ENCODE peak calls at places on chromosomes 4 and X, in ten cellular contexts. Z is body of pancreas, M is heart left ventricle, H is ovary, E is spleen, A is sigmoid colon, T is IMR-90, W is A549, J is GM12891, I is esophagus muscularis mucosa. Y is an unnamed sample.

GRCh38 chrX:37912286-37912685 is 64.9 kb upstream of the DYNLT3 start:
- DNase-seq in A (no peak), T (no peak), I (no peak), J (no peak), E (no peak), Z (no peak), W (no peak), H (no peak), M (no peak), Y (no peak)

GRCh38 chr4:28062562-28062961 is 1201.9 kb downstream of the STIM2 start:
- DNase-seq in I (no peak), H (no peak), E (no peak), A (no peak), W (no peak), J (no peak), T (no peak), M (no peak), Z (no peak), Y (no peak)

GRCh38 chrX:56782791-56783449 is 53.9 kb downstream of the NBDY start:
- DNase-seq in H (no peak), J (no peak), M (no peak), W (no peak), I (no peak), Z (no peak), E (peak; percentile 85), T (no peak), A (peak; percentile 73), Y (no peak)

GRCh38 chrX:68440940-68441339 is 7.6 kb upstream of the OPHN1 start:
- DNase-seq in I (no peak), H (peak; percentile 77), M (peak; percentile 78), E (no peak), J (no peak), Z (peak; percentile 68), A (peak; percentile 88), T (peak; percentile 68), W (no peak), Y (no peak)

GRCh38 chrX:18994713-18995112 is 10.8 kb upstream of the PHKA2 start:
- DNase-seq in E (no peak), J (no peak), T (peak; percentile 90), W (peak; percentile 13), M (no peak), I (no peak), H (no peak), A (no peak), Z (no peak), Y (no peak)

GRCh38 chr4:56130609-56131150 is 181.9 kb downstream of the CEP135 start:
- DNase-seq in E (no peak), T (no peak), A (no peak), H (no peak), W (no peak), J (no peak), Z (no peak), M (no peak), I (no peak), Y (no peak)

GRCh38 chr4:135385830-135386581 is 1184.4 kb upstream of the PABPC4L start:
- DNase-seq in H (no peak), W (no peak), A (no peak), T (no peak), J (no peak), Z (no peak), M (no peak), I (no peak), E (no peak), Y (no peak)

GRCh38 chrX:53073115-53073581 is 9.0 kb upstream of the TSPYL2 start:
- DNase-seq in T (no peak), M (no peak), J (no peak), Z (no peak), I (no peak), H (no peak), A (no peak), W (no peak), E (peak; percentile 55), Y (no peak)

GRCh38 chr4:17276821-17277220 is 235.1 kb downstream of the QDPR start:
- DNase-seq in H (peak; percentile 26), A (no peak), M (peak; percentile 39), Z (peak; percentile 3), W (no peak), I (no peak), T (peak; percentile 53), E (no peak), J (no peak), Y (no peak)

GRCh38 chr4:105990933-105991332 is 95.7 kb downstream of the NPNT start:
- DNase-seq in E (peak; percentile 85), H (no peak), A (peak; percentile 89), T (peak; percentile 30), Z (peak; percentile 72), W (no peak), I (no peak), M (peak; percentile 89), J (no peak), Y (peak; percentile 24)

GRCh38 chr4:187289371-187289770 is 565.7 kb upstream of the FAT1 start:
- DNase-seq in W (no peak), M (no peak), Z (no peak), I (no peak), T (peak; percentile 41), E (no peak), A (no peak), J (no peak), H (no peak), Y (no peak)

GRCh38 chr4:141275834-141276233 is 55.1 kb downstream of the ZNF330 start:
- DNase-seq in A (no peak), H (no peak), J (no peak), Z (no peak), T (peak; percentile 94), M (no peak), I (no peak), E (no peak), W (no peak), Y (peak; percentile 19)

GRCh38 chrX:40877869-40878268 is 142.5 kb upstream of the MED14 start:
- DNase-seq in W (no peak), Z (peak; percentile 8), T (peak; percentile 39), H (no peak), E (no peak), A (no peak), I (no peak), J (no peak), M (no peak), Y (no peak)

GRCh38 chrX:136457303-136457917 is 30.3 kb upstream of the BRS3 start:
- DNase-seq in I (no peak), W (no peak), A (no peak), H (no peak), J (no peak), E (no peak), M (no peak), T (no peak), Z (no peak), Y (no peak)

GRCh38 chr4:123816462-123816861 is 419.9 kb downstream of the SPRY1 start:
- DNase-seq in W (no peak), E (no peak), I (no peak), M (no peak), J (no peak), H (no peak), T (no peak), Z (no peak), A (no peak), Y (no peak)
- TF ChIP-seq POLR2A in W (no peak), E (no peak), I (no peak), M (no peak), J (no peak), H (no peak), T (no peak), Z (no peak), A (no peak), Y (no peak)

GRCh38 chrX:31445542-31445941 is 373.7 kb upstream of the FTHL17 start:
- DNase-seq in H (no peak), I (no peak), T (no peak), W (no peak), A (no peak), M (no peak), Z (no peak), E (no peak), J (no peak), Y (no peak)

GRCh38 chrX:31449064-31449463 is 377.2 kb upstream of the FTHL17 start:
- DNase-seq in Z (no peak), I (no peak), J (no peak), M (no peak), H (no peak), A (no peak), T (no peak), W (no peak), E (no peak), Y (no peak)

GRCh38 chrX:31449975-31450374 is 378.1 kb upstream of the FTHL17 start:
- DNase-seq in T (peak; percentile 63), J (no peak), Z (no peak), H (no peak), M (no peak), I (no peak), W (no peak), A (no peak), E (no peak), Y (no peak)
- TF ChIP-seq POLR2A in T (no peak), J (no peak), Z (no peak), H (no peak), M (no peak), I (no peak), W (no peak), A (no peak), E (no peak), Y (no peak)

DNA sequence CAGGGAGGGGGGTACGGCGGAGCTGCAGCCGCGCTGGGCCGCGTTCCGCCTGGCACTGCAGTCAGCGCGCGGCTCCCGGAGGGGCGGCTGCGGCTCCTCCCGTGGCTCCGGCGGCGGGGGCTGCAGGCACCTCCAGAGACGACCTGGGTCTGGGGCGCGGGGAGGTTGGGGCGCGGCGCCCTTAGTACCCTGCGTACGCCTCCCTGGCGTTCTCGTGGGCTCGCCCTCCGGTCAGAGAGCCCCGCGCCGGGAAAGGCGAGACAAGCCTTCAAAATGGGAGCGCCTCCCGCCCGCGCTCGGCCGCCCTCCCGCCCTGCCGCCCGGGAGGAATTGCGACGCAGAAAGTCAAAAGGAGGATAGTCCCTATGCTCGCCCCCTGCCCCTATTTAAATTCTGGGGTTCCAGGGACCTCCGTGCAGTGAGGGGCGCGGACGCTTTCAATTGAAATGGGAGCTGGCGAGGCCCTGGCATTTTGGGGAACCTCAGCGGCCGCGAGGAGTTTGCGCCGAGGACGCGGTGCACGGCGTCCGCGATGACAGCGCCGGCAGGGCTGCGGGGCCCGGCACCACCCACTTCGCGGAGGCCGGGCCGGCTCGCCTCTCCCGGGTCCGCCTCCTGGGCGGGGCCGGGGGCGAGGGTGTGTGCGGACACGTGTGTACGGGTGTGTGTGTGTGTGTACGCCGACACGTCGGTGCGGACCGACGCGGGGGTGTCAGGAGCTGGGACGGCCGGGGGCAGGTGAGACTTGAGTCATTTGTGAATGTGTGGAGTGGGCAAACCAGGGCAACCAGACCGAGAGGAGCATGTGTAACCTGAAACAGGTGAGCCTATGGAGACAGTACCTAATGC is 544 bp downstream of the HERC3 start:
- DNase-seq in A (peak; percentile 85), Z (peak; percentile 84), W (peak; percentile 57), M (peak; percentile 83), E (peak; percentile 97), I (peak; percentile 93), J (peak; percentile 85), H (peak; percentile 70), T (peak; percentile 68), Y (peak; percentile 62)
- TF ChIP-seq POLR2A in A (peak; percentile 48), Z (peak; percentile 63), W (no peak), M (no peak), E (no peak), I (peak; percentile 69), J (no peak), H (peak; percentile 23), T (no peak), Y (peak; percentile 60)

DNA sequence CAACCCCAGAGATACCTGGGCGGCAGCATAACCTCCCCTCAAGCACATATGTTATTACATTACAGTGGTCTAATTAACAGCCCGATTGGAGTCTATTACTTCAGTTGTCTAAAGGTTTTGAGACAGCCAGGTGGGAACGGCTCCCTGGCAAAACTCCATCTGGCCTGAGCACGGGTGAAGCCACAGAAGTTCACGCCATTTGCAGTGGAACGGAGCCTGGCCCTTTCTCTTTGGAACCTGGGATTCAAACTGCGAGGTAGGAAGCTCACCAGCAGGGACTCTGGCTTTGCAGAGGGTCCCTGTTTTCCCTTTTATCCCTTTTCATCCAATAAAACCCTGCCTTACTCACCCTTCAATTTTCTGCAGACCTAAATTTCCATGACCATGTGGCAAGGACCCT is 45.9 kb upstream of the NEIL3 start:
- DNase-seq in T (no peak), E (no peak), W (no peak), H (no peak), M (no peak), J (no peak), A (no peak), Z (no peak), I (no peak), Y (no peak)
- TF ChIP-seq POLR2A in T (no peak), E (no peak), W (no peak), H (no peak), M (no peak), J (no peak), A (no peak), Z (no peak), I (no peak), Y (no peak)

Y was measured in H54.